ENCODE peak calls at places on chromosomes 5 and 9, in five cellular contexts. One of them, this sample, is unnamed.
A peak's percentile ranks its signal among the peaks of the same experiment; 100 is the strongest.

GRCh38 chr5:122863240-122863639 is 17.8 kb downstream of the SNX24 start:
- DNase-seq in lung microvascular endothelial cell: no peak
- DNase-seq in glutamatergic neuron: no peak
- DNase-seq in H54: no peak
- DNase-seq in AG04450: no peak
- DNase-seq in this sample: no peak

GRCh38 chr5:132979367-132979935 is 16.0 kb upstream of the AFF4 start:
- DNase-seq in lung microvascular endothelial cell: peak; percentile 6
- DNase-seq in H54: no peak
- DNase-seq in AG04450: no peak
- DNase-seq in glutamatergic neuron: no peak
- DNase-seq in this sample: no peak

GRCh38 chr9:27473135-27473534 is 51.0 kb upstream of the IFNK start:
- DNase-seq in glutamatergic neuron: no peak
- DNase-seq in AG04450: no peak
- DNase-seq in H54: no peak
- DNase-seq in lung microvascular endothelial cell: no peak
- DNase-seq in this sample: no peak

GRCh38 chr5:141051526-141051876 is 327 bp downstream of the PCDHB1 start:
- DNase-seq in H54: no peak
- DNase-seq in glutamatergic neuron: no peak
- DNase-seq in AG04450: no peak
- DNase-seq in lung microvascular endothelial cell: no peak
- DNase-seq in this sample: no peak

GRCh38 chr5:96876292-96876850 is at the start of gene ERAP2:
- DNase-seq in lung microvascular endothelial cell: peak; percentile 74
- DNase-seq in glutamatergic neuron: no peak
- DNase-seq in H54: no peak
- DNase-seq in AG04450: no peak
- DNase-seq in this sample: no peak

GRCh38 chr9:129412814-129413536 is 207.9 kb downstream of the C9orf50 start:
- DNase-seq in H54: peak; percentile 35
- DNase-seq in AG04450: no peak
- DNase-seq in glutamatergic neuron: peak; percentile 43
- DNase-seq in lung microvascular endothelial cell: peak; percentile 88
- DNase-seq in this sample: no peak

GRCh38 chr5:10262121-10262774 is 12.2 kb downstream of the CCT5 start:
- DNase-seq in lung microvascular endothelial cell: peak; percentile 14
- DNase-seq in AG04450: no peak
- DNase-seq in H54: no peak
- DNase-seq in glutamatergic neuron: no peak
- DNase-seq in this sample: no peak

GRCh38 chr5:152397581-152397980 is 7.5 kb downstream of the NMUR2 start:
- DNase-seq in glutamatergic neuron: no peak
- DNase-seq in lung microvascular endothelial cell: no peak
- DNase-seq in H54: no peak
- DNase-seq in AG04450: no peak
- DNase-seq in this sample: no peak

GRCh38 chr5:149497357-149497756 is 53.9 kb downstream of the CSNK1A1 start:
- DNase-seq in H54: no peak
- DNase-seq in glutamatergic neuron: no peak
- DNase-seq in lung microvascular endothelial cell: no peak
- DNase-seq in AG04450: peak; percentile 91
- DNase-seq in this sample: no peak

GRCh38 chr5:116130471-116130870 is 45.6 kb downstream of the COMMD10 start:
- DNase-seq in AG04450: no peak
- DNase-seq in lung microvascular endothelial cell: no peak
- DNase-seq in H54: no peak
- DNase-seq in glutamatergic neuron: no peak
- DNase-seq in this sample: peak; percentile 25

GRCh38 chr9:14180077-14180941 is 133.6 kb downstream of the NFIB start:
- DNase-seq in AG04450: no peak
- DNase-seq in glutamatergic neuron: no peak
- DNase-seq in lung microvascular endothelial cell: no peak
- DNase-seq in H54: no peak
- DNase-seq in this sample: no peak

GRCh38 chr9:504921-505821 is 290.5 kb downstream of the DOCK8 start:
- DNase-seq in H54: no peak
- DNase-seq in glutamatergic neuron: peak; percentile 43
- DNase-seq in lung microvascular endothelial cell: peak; percentile 8
- DNase-seq in AG04450: no peak
- DNase-seq in this sample: no peak